ENCODE peak calls at places on chromosomes 3 and 15, in ten cellular contexts. S, O, T, L, G, V, N, K, X and Z are unnamed samples.

GRCh38 chr3:135760581-135760980 is 204.9 kb upstream of the PPP2R3A start:
- DNase-seq in K (no peak), T (no peak), X (no peak), V (no peak), G (no peak), N (no peak), S (no peak), L (no peak), O (no peak), Z (no peak)

GRCh38 chr3:134988666-134989065 is 193.6 kb downstream of the EPHB1 start:
- DNase-seq in L (no peak), X (no peak), G (no peak), V (no peak), T (no peak), N (no peak), O (no peak), K (no peak), S (no peak), Z (no peak)

GRCh38 chr15:99445272-99445850 is 120.4 kb upstream of the MEF2A start:
- DNase-seq in G (no peak), L (no peak), X (no peak), K (no peak), S (no peak), V (no peak), O (peak), T (no peak), N (no peak), Z (no peak)

GRCh38 chr15:67144609-67145306 is 79.4 kb downstream of the SMAD3 start:
- DNase-seq in X (peak), T (no peak), G (no peak), K (no peak), N (peak), S (no peak), L (no peak), O (no peak), V (no peak), Z (peak)

GRCh38 chr3:122810706-122811105 is 15.8 kb downstream of the SLC49A4 start:
- DNase-seq in V (no peak), G (no peak), K (no peak), L (no peak), O (no peak), T (no peak), S (no peak), X (no peak), N (no peak), Z (no peak)

GRCh38 chr3:197487911-197488391 is 67.8 kb downstream of the BDH1 start:
- DNase-seq in K (no peak), O (no peak), T (peak), X (no peak), G (peak), V (no peak), S (peak), L (peak), N (no peak), Z (no peak)

GRCh38 chr3:79162653-79163052 is 605.1 kb downstream of the ROBO1 start:
- DNase-seq in X (no peak), O (no peak), S (no peak), K (no peak), V (no peak), G (no peak), N (no peak), L (no peak), T (no peak), Z (no peak)

GRCh38 chr15:72189250-72189902 is 8.2 kb downstream of the GRAMD2A start:
- DNase-seq in L (no peak), T (no peak), X (no peak), N (no peak), K (no peak), G (no peak), V (no peak), O (no peak), S (no peak), Z (no peak)

GRCh38 chr15:76994971-76995945 is at the start of gene PSTPIP1:
- DNase-seq in G (no peak), V (no peak), O (no peak), K (peak), X (no peak), N (peak), L (no peak), T (no peak), S (peak), Z (peak)

GRCh38 chr3:111714305-111714704 is 119.2 kb upstream of the ZBED2 start:
- DNase-seq in N (no peak), T (no peak), V (no peak), O (peak), K (no peak), L (no peak), G (no peak), S (no peak), X (no peak), Z (no peak)

GRCh38 chr3:114674041-114674440 is 380.2 kb downstream of the TIGIT start:
- DNase-seq in V (no peak), S (no peak), K (no peak), T (no peak), G (no peak), O (no peak), X (no peak), N (no peak), L (no peak), Z (no peak)

GRCh38 chr3:167887096-167887495 is 151.6 kb downstream of the SERPINI1 start:
- DNase-seq in K (no peak), G (no peak), S (no peak), T (peak), V (no peak), L (no peak), N (no peak), O (no peak), X (no peak), Z (no peak)

GRCh38 chr15:100115711-100116090 is 226.1 kb downstream of the ADAMTS17 start:
- DNase-seq in N (no peak), L (no peak), V (no peak), K (no peak), T (no peak), G (no peak), O (no peak), X (peak), S (peak), Z (no peak)

GRCh38 chr3:187741403-187742350 is 3.6 kb downstream of the BCL6 start:
- DNase-seq in V (peak), N (peak), O (no peak), K (peak), G (peak), X (peak), S (peak), L (peak), T (peak), Z (peak)

GRCh38 chr15:88690331-88690730 is 51.5 kb downstream of the ISG20 start:
- DNase-seq in N (no peak), V (no peak), S (no peak), L (no peak), X (no peak), O (no peak), G (no peak), T (no peak), K (no peak), Z (no peak)

GRCh38 chr15:65400760-65401606 is 21.8 kb downstream of the IGDCC4 start:
- DNase-seq in S (peak), K (peak), X (peak), L (peak), O (no peak), T (peak), V (peak), N (no peak), G (no peak), Z (peak)

GRCh38 chr3:134357914-134358811 is 16.1 kb downstream of the AMOTL2 start:
- DNase-seq in S (no peak), K (no peak), N (peak), V (peak), X (peak), O (no peak), T (peak), G (peak), L (peak), Z (peak)

GRCh38 chr3:18224406-18224805 is 200.7 kb downstream of the SATB1 start:
- DNase-seq in G (no peak), O (no peak), S (no peak), L (no peak), N (no peak), V (no peak), T (no peak), X (no peak), K (no peak), Z (no peak)

GRCh38 chr3:189995129-189995528 is 125.6 kb downstream of the P3H2 start:
- DNase-seq in V (no peak), O (no peak), X (no peak), G (no peak), S (no peak), N (no peak), L (no peak), K (no peak), T (no peak), Z (no peak)

GRCh38 chr15:65595960-65596359 is 15.0 kb downstream of the INTS14 start:
- DNase-seq in G (no peak), T (peak), L (peak), V (peak), O (no peak), X (no peak), K (no peak), N (no peak), S (no peak), Z (no peak)

GRCh38 chr3:151960956-151961580 is 87.6 kb downstream of the SUCNR1 start:
- DNase-seq in K (no peak), O (no peak), T (no peak), N (no peak), X (no peak), V (no peak), G (no peak), L (no peak), S (no peak), Z (no peak)

GRCh38 chr3:44132061-44132460 is 109.6 kb upstream of the TOPAZ1 start:
- DNase-seq in T (no peak), O (no peak), S (no peak), L (no peak), G (no peak), K (no peak), X (no peak), V (no peak), N (no peak), Z (no peak)

GRCh38 chr3:16873872-16874271 is 10.9 kb upstream of the PLCL2 start:
- DNase-seq in O (no peak), S (no peak), G (no peak), X (no peak), N (no peak), K (no peak), L (no peak), T (no peak), V (no peak), Z (no peak)

GRCh38 chr3:40299130-40299720 is 10.3 kb upstream of the EIF1B start:
- DNase-seq in G (no peak), V (no peak), X (no peak), N (no peak), T (no peak), L (no peak), O (no peak), S (no peak), K (no peak), Z (no peak)

DNA sequence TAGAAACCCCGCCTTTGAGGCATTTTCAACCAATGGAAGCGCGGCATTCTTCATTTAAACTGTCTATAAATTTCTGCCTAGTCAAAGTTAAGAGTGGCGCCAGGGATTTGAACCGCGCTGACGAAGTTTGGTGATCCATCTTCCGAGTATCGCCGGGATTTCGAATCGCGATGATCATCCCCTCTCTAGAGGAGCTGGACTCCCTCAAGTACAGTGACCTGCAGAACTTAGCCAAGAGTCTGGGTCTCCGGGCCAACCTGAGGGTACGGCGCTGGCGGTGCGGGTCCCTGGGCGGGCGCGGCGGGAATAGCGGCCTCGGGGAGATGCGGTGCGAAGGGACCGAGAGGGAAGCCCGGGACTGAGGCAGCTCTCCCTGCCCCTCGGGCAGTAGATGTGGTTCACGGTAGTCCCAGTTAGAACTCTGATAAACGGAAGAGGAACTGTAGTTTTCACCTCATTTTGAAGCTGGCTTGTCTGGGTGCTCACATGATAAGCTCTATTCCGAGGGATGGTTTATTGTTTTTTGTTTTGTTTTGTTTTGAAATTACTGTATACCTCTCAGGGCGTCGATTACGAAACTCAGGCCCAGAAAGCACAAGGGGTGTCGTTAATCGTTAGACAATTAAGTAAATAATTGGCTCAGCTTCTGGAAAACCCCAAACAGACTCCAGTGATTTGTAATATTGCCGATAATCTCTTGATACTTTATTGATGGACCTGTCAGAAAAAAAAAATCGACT is at the start of gene NUSAP1:
- DNase-seq in X (no peak), V (no peak), O (no peak), T (no peak), G (no peak), N (no peak), L (no peak), S (no peak), K (no peak), Z (no peak)
- TF ChIP-seq POLR2A in X (no peak), V (no peak), O (no peak), T (peak), G (no peak), N (no peak), L (peak), S (no peak), K (no peak), Z (peak)

GRCh38 chr3:11658180-11658579 is 14.5 kb upstream of the VGLL4 start:
- DNase-seq in S (no peak), T (no peak), O (no peak), N (no peak), V (no peak), K (no peak), G (no peak), L (no peak), X (no peak), Z (no peak)

GRCh38 chr3:11660242-11660641 is 16.5 kb upstream of the VGLL4 start:
- DNase-seq in L (no peak), K (no peak), N (no peak), O (no peak), X (no peak), T (no peak), G (no peak), V (no peak), S (no peak), Z (no peak)

GRCh38 chr3:11662392-11662990 is 18.8 kb upstream of the VGLL4 start:
- DNase-seq in T (peak), L (peak), X (no peak), K (no peak), O (no peak), N (no peak), S (no peak), G (no peak), V (no peak), Z (no peak)

GRCh38 chr3:11661827-11662226 is 18.1 kb upstream of the VGLL4 start:
- DNase-seq in X (no peak), T (peak), L (peak), N (no peak), V (no peak), S (no peak), O (no peak), G (no peak), K (no peak), Z (no peak)

DNA sequence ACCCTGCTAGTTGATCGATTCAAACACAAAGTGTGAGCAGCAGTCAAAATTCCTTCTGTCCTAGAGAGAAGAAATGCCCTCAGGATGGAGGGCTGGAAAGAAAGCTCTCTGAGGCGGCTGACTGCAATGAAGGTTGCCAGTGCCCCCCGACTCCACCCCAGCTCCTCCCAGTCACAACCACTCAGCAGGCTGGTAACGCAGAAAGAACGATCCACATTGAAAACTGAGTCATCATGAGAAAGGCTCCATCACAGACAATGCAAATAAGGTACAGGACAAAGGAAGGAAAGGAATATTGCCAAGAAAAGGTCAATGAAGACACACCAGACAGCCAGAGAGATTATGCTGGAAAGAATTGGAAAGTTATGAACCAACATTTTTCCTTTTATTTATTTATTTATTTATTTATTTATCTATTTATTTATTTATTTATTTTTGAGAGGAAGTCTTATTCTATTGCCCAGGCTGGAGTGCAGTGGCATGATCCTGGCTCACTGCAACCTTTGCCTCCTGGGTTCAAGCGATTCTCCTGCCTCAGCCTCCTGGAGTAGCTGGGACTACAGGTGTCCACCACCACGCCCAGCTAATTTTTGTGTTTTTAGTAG is 17.4 kb upstream of the VGLL4 start:
- DNase-seq in S (no peak), O (no peak), V (no peak), X (no peak), T (peak), N (no peak), K (no peak), G (no peak), L (peak), Z (no peak)
- H3K27ac ChIP-seq in S (no peak), O (no peak), V (no peak), X (no peak), T (peak), N (no peak), K (no peak), G (no peak), L (peak), Z (peak)

GRCh38 chr3:99248130-99248529 is 346.6 kb upstream of the DCBLD2 start:
- DNase-seq in O (no peak), X (no peak), V (no peak), S (no peak), K (no peak), T (no peak), G (no peak), L (peak), N (no peak), Z (no peak)

GRCh38 chr3:99250272-99250671 is 348.8 kb upstream of the DCBLD2 start:
- DNase-seq in G (no peak), K (no peak), X (no peak), S (no peak), O (no peak), N (no peak), T (no peak), V (no peak), L (no peak), Z (no peak)

GRCh38 chr3:99249627-99250026 is 348.1 kb upstream of the DCBLD2 start:
- DNase-seq in X (no peak), T (no peak), L (no peak), V (no peak), K (no peak), N (no peak), O (no peak), G (no peak), S (no peak), Z (no peak)

GRCh38 chr3:99248913-99249312 is 347.4 kb upstream of the DCBLD2 start:
- DNase-seq in L (peak), G (no peak), N (no peak), T (no peak), O (no peak), X (no peak), V (no peak), S (no peak), K (no peak), Z (no peak)

DNA sequence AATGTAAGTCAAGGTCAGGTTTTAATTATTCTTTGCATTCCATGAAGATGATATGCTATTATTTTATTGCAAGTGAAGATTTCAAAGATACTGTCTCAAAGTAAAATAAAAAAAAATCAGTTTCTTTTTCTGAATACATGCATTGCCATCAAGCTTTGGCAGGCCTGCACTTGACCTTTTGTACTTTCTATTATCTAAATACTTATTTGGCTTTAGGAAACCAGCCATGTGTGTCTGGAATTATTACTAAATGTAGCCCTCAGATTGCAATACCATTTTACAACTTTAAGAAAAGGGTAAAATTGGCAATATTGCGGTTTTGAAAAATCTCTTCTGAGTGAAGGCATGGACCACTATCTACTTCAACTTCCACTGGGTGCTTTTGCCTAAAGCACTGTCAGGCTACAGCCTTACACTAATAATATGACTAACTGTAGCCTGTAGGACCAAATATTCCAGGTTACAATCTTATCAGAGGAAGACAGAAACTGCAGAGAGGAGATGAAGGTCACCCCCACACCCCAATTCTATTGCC is 349.4 kb upstream of the DCBLD2 start:
- DNase-seq in V (peak), N (no peak), G (no peak), L (peak), X (peak), S (no peak), K (no peak), T (no peak), O (no peak), Z (no peak)
- TF ChIP-seq POLR2A in V (no peak), N (no peak), G (no peak), L (no peak), X (no peak), S (no peak), K (no peak), T (no peak), O (no peak), Z (no peak)

GRCh38 chr3:66615643-66616301 is 115.0 kb upstream of the LRIG1 start:
- DNase-seq in K (no peak), L (no peak), T (no peak), N (no peak), S (no peak), O (no peak), V (no peak), X (no peak), G (no peak), Z (no peak)
- H3K27ac ChIP-seq in K (no peak), L (no peak), T (no peak), N (peak), S (no peak), O (no peak), V (no peak), X (no peak), G (no peak), Z (no peak)

GRCh38 chr3:195897853-195898415 is 10.4 kb downstream of the TNK2 start:
- DNase-seq in X (no peak), S (peak), L (no peak), V (no peak), K (no peak), T (no peak), O (no peak), G (peak), N (peak), Z (no peak)

GRCh38 chr3:195896361-195897080 is 11.8 kb downstream of the TNK2 start:
- DNase-seq in G (peak), O (no peak), V (peak), S (peak), N (peak), T (peak), K (peak), L (peak), X (peak), Z (no peak)

GRCh38 chr3:195897081-195897852 is 11.1 kb downstream of the TNK2 start:
- DNase-seq in V (peak), X (peak), T (peak), N (peak), G (peak), L (peak), S (peak), K (peak), O (no peak), Z (no peak)

GRCh38 chr3:195895078-195895899 is 13.1 kb downstream of the TNK2 start:
- DNase-seq in S (peak), O (no peak), X (peak), G (peak), V (peak), K (peak), L (peak), T (peak), N (peak), Z (peak)

GRCh38 chr3:195895900-195896360 is 12.4 kb downstream of the TNK2 start:
- DNase-seq in L (peak), V (peak), S (peak), N (peak), X (peak), O (no peak), G (peak), K (peak), T (peak), Z (peak)
- TF ChIP-seq POLR2A in L (no peak), V (no peak), S (no peak), N (no peak), X (no peak), O (no peak), G (no peak), K (no peak), T (no peak), Z (no peak)